ENCODE peak calls at places on chromosome 22, in eight cellular contexts. J, I, T, V, R, E, H and B are unnamed samples.

GRCh38 chr22:46043816-46044717 is 67.1 kb upstream of the WNT7B start:
- DNase-seq in T (no peak), E (no peak), H (no peak), J (no peak), R (no peak), V (no peak), I (no peak), B (peak)

GRCh38 chr22:46592390-46592872 is 27.8 kb upstream of the GRAMD4 start:
- DNase-seq in I (no peak), H (peak), R (peak), T (no peak), J (peak), V (peak), E (no peak), B (no peak)

GRCh38 chr22:43435851-43436535 is 24.2 kb downstream of the MPPED1 start:
- DNase-seq in H (no peak), T (no peak), V (peak), I (no peak), E (no peak), J (no peak), R (no peak), B (peak)

GRCh38 chr22:50684986-50685385 is 12.4 kb downstream of the SHANK3 start:
- DNase-seq in J (no peak), T (no peak), E (peak), I (no peak), H (peak), V (peak), R (no peak), B (no peak)

GRCh38 chr22:44395116-44396005 is 82.6 kb upstream of the SHISAL1 start:
- DNase-seq in V (no peak), H (no peak), R (no peak), E (peak), T (peak), J (no peak), I (no peak), B (peak)

GRCh38 chr22:19942071-19942885 is 660 bp upstream of the TXNRD2 start:
- DNase-seq in J (peak), V (no peak), H (peak), E (no peak), I (peak), T (no peak), R (no peak), B (no peak)

GRCh38 chr22:49872347-49872746 is 18.7 kb downstream of the ZBED4 start:
- DNase-seq in J (no peak), V (no peak), R (no peak), H (no peak), I (no peak), E (no peak), T (no peak), B (no peak)

GRCh38 chr22:23008887-23009286 is 61.4 kb upstream of the GNAZ start:
- DNase-seq in H (no peak), V (no peak), E (no peak), I (no peak), T (no peak), J (no peak), R (no peak), B (no peak)

GRCh38 chr22:25750569-25751173 is 8.7 kb downstream of the MYO18B start:
- DNase-seq in R (no peak), H (no peak), V (no peak), J (peak), E (no peak), T (no peak), I (no peak), B (no peak)

GRCh38 chr22:47065756-47066615 is 303.5 kb downstream of the TBC1D22A start:
- DNase-seq in H (peak), T (no peak), R (no peak), J (peak), E (no peak), V (no peak), I (no peak), B (no peak)

GRCh38 chr22:36328635-36329216 is 59.0 kb downstream of the MYH9 start:
- DNase-seq in J (peak), I (peak), T (no peak), R (peak), H (peak), E (peak), V (peak), B (no peak)

GRCh38 chr22:35995345-35995744 is 33.3 kb downstream of the RBFOX2 start:
- DNase-seq in E (no peak), V (no peak), J (no peak), R (no peak), T (no peak), H (peak), I (no peak), B (no peak)

GRCh38 chr22:27004434-27004833 is 347.0 kb downstream of the MIAT start:
- DNase-seq in R (no peak), V (no peak), I (no peak), E (no peak), H (no peak), T (no peak), J (no peak), B (peak)

GRCh38 chr22:44032126-44032730 is 8.1 kb downstream of the PARVB start:
- DNase-seq in I (no peak), T (no peak), E (no peak), J (peak), R (no peak), V (no peak), H (no peak), B (no peak)

GRCh38 chr22:20983081-20983745 is 1.1 kb downstream of the LZTR1 start:
- DNase-seq in R (no peak), J (no peak), H (no peak), V (no peak), I (no peak), T (no peak), E (no peak), B (no peak)

GRCh38 chr22:33710326-33710725 is 209.9 kb downstream of the LARGE1 start:
- DNase-seq in I (no peak), H (no peak), R (no peak), E (no peak), T (no peak), J (no peak), V (no peak), B (no peak)

GRCh38 chr22:32643246-32643645 is 158.3 kb upstream of the TIMP3 start:
- DNase-seq in R (no peak), H (no peak), T (no peak), E (no peak), I (no peak), V (no peak), J (no peak), B (no peak)

GRCh38 chr22:50581950-50582561 is 593 bp downstream of the CHKB start:
- DNase-seq in V (no peak), R (no peak), J (peak), T (peak), E (no peak), I (no peak), H (no peak), B (no peak)

GRCh38 chr22:27842994-27843431 is 41.5 kb upstream of the MN1 start:
- DNase-seq in T (peak), J (no peak), H (no peak), I (no peak), R (no peak), E (no peak), V (no peak), B (no peak)

GRCh38 chr22:23397008-23397617 is 183.0 kb downstream of the IGLL1 start:
- DNase-seq in H (no peak), E (no peak), I (no peak), R (no peak), J (no peak), T (no peak), V (no peak), B (no peak)

GRCh38 chr22:18057568-18058209 is 20.1 kb upstream of the PEX26 start:
- DNase-seq in T (no peak), E (peak), R (peak), I (no peak), V (peak), J (peak), H (peak), B (no peak)

GRCh38 chr22:37024339-37025157 is 5.0 kb downstream of the MPST start:
- DNase-seq in E (no peak), I (no peak), V (no peak), R (no peak), H (no peak), T (no peak), J (no peak), B (no peak)

GRCh38 chr22:45602004-45602733 is 69.5 kb upstream of the ATXN10 start:
- DNase-seq in V (no peak), J (no peak), R (no peak), T (no peak), E (no peak), I (no peak), H (no peak), B (peak)

GRCh38 chr22:50247748-50248147 is 2.9 kb upstream of the TUBGCP6 start:
- DNase-seq in H (peak), R (no peak), E (no peak), J (peak), T (no peak), I (no peak), V (no peak), B (peak)

GRCh38 chr22:30541979-30542810 is 4.3 kb downstream of the SEC14L6 start:
- DNase-seq in R (no peak), I (no peak), H (no peak), J (no peak), V (no peak), T (peak), E (no peak), B (peak)

GRCh38 chr22:22387386-22387736 is 121.2 kb downstream of the ZNF280B start:
- DNase-seq in J (no peak), H (no peak), R (no peak), T (no peak), V (no peak), E (no peak), I (no peak), B (no peak)

GRCh38 chr22:37639070-37639760 is at the start of gene SH3BP1:
- DNase-seq in R (no peak), H (no peak), I (no peak), T (peak), V (no peak), E (no peak), J (no peak), B (peak)